ENCODE peak calls at places on chromosomes 7 and 10, in five cellular contexts. One of them, this sample, is unnamed. For H3K36me3 and H3K27me3, the result is how much of the 10 kb centered on the place peaks cover.

GRCh38 chr10:92124524-92125168 is 166.2 kb downstream of the CPEB3 start:
- DNase-seq in lower lobe of right lung: no peak
- DNase-seq in CD4-positive, CD25-positive, alpha-beta regulatory T cell: no peak
- DNase-seq in IMR-90: peak
- DNase-seq in left ventricle myocardium inferior: no peak
- DNase-seq in this sample: no peak

GRCh38 chr10:122348512-122348911 is 26.0 kb upstream of the PLEKHA1 start:
- DNase-seq in lower lobe of right lung: no peak
- DNase-seq in CD4-positive, CD25-positive, alpha-beta regulatory T cell: no peak
- DNase-seq in left ventricle myocardium inferior: no peak
- DNase-seq in IMR-90: no peak
- DNase-seq in this sample: no peak

GRCh38 chr7:131285558-131285957 is 42.1 kb upstream of the MKLN1 start:
- DNase-seq in CD4-positive, CD25-positive, alpha-beta regulatory T cell: no peak
- DNase-seq in lower lobe of right lung: no peak
- DNase-seq in IMR-90: no peak
- DNase-seq in left ventricle myocardium inferior: peak
- DNase-seq in this sample: no peak

GRCh38 chr7:134527979-134528371 is 608 bp downstream of the AKR1B10 start:
- DNase-seq in CD4-positive, CD25-positive, alpha-beta regulatory T cell: no peak
- DNase-seq in left ventricle myocardium inferior: no peak
- DNase-seq in lower lobe of right lung: no peak
- DNase-seq in IMR-90: peak
- DNase-seq in this sample: no peak

GRCh38 chr7:129698516-129699418 is 87.2 kb downstream of the NRF1 start:
- DNase-seq in IMR-90: no peak
- DNase-seq in CD4-positive, CD25-positive, alpha-beta regulatory T cell: no peak
- DNase-seq in left ventricle myocardium inferior: no peak
- DNase-seq in lower lobe of right lung: no peak
- DNase-seq in this sample: peak

GRCh38 chr10:13395540-13395939 is 47.4 kb upstream of the SEPHS1 start:
- DNase-seq in IMR-90: no peak
- DNase-seq in left ventricle myocardium inferior: no peak
- DNase-seq in lower lobe of right lung: no peak
- DNase-seq in CD4-positive, CD25-positive, alpha-beta regulatory T cell: no peak
- DNase-seq in this sample: no peak

GRCh38 chr7:107528461-107528860 is 35.3 kb downstream of the COG5 start:
- DNase-seq in CD4-positive, CD25-positive, alpha-beta regulatory T cell: no peak
- DNase-seq in left ventricle myocardium inferior: no peak
- DNase-seq in IMR-90: peak
- DNase-seq in lower lobe of right lung: no peak
- DNase-seq in this sample: no peak

GRCh38 chr10:29389493-29389892 is 100.6 kb downstream of the LYZL1 start:
- DNase-seq in CD4-positive, CD25-positive, alpha-beta regulatory T cell: no peak
- DNase-seq in lower lobe of right lung: no peak
- DNase-seq in left ventricle myocardium inferior: no peak
- DNase-seq in IMR-90: no peak
- DNase-seq in this sample: no peak

GRCh38 chr7:28328822-28329615 is 83.3 kb upstream of the CREB5 start:
- DNase-seq in IMR-90: no peak
- DNase-seq in lower lobe of right lung: no peak
- DNase-seq in left ventricle myocardium inferior: no peak
- DNase-seq in CD4-positive, CD25-positive, alpha-beta regulatory T cell: no peak
- DNase-seq in this sample: no peak

GRCh38 chr7:77690289-77690688 is 6.0 kb upstream of the RSBN1L start:
- DNase-seq in left ventricle myocardium inferior: no peak
- DNase-seq in lower lobe of right lung: no peak
- DNase-seq in IMR-90: no peak
- DNase-seq in CD4-positive, CD25-positive, alpha-beta regulatory T cell: no peak
- DNase-seq in this sample: no peak

GRCh38 chr10:11263767-11264166 is 246.1 kb downstream of the CELF2 start:
- DNase-seq in CD4-positive, CD25-positive, alpha-beta regulatory T cell: no peak
- DNase-seq in lower lobe of right lung: no peak
- DNase-seq in IMR-90: no peak
- DNase-seq in left ventricle myocardium inferior: no peak
- DNase-seq in this sample: no peak

GRCh38 chr7:132066776-132067175 is 509.5 kb downstream of the PLXNA4 start:
- DNase-seq in lower lobe of right lung: no peak
- DNase-seq in IMR-90: peak
- DNase-seq in CD4-positive, CD25-positive, alpha-beta regulatory T cell: no peak
- DNase-seq in left ventricle myocardium inferior: peak
- DNase-seq in this sample: no peak

GRCh38 chr10:60262647-60263126 is 127.0 kb downstream of the ANK3 start:
- DNase-seq in IMR-90: no peak
- DNase-seq in CD4-positive, CD25-positive, alpha-beta regulatory T cell: no peak
- DNase-seq in left ventricle myocardium inferior: no peak
- DNase-seq in lower lobe of right lung: no peak
- DNase-seq in this sample: no peak

GRCh38 chr10:21516270-21517131 is 9.0 kb downstream of the SKIDA1 start:
- DNase-seq in IMR-90: peak
- DNase-seq in lower lobe of right lung: peak
- DNase-seq in CD4-positive, CD25-positive, alpha-beta regulatory T cell: no peak
- DNase-seq in left ventricle myocardium inferior: peak
- DNase-seq in this sample: peak

GRCh38 chr10:113241966-113242365 is 291.9 kb downstream of the TCF7L2 start:
- DNase-seq in lower lobe of right lung: no peak
- DNase-seq in IMR-90: no peak
- DNase-seq in left ventricle myocardium inferior: no peak
- DNase-seq in CD4-positive, CD25-positive, alpha-beta regulatory T cell: no peak
- DNase-seq in this sample: no peak

GRCh38 chr10:44703241-44704155 is 207.6 kb upstream of the TMEM72 start:
- DNase-seq in lower lobe of right lung: no peak
- DNase-seq in IMR-90: peak
- DNase-seq in CD4-positive, CD25-positive, alpha-beta regulatory T cell: no peak
- DNase-seq in left ventricle myocardium inferior: no peak
- DNase-seq in this sample: no peak

GRCh38 chr7:16484453-16485158 is 19.1 kb upstream of the SOSTDC1 start:
- DNase-seq in CD4-positive, CD25-positive, alpha-beta regulatory T cell: no peak
- DNase-seq in IMR-90: peak
- DNase-seq in left ventricle myocardium inferior: no peak
- DNase-seq in lower lobe of right lung: no peak
- DNase-seq in this sample: peak

GRCh38 chr7:9030131-9030530 is 596.7 kb downstream of the NXPH1 start:
- DNase-seq in IMR-90: no peak
- DNase-seq in left ventricle myocardium inferior: no peak
- DNase-seq in lower lobe of right lung: no peak
- DNase-seq in CD4-positive, CD25-positive, alpha-beta regulatory T cell: no peak
- DNase-seq in this sample: no peak

GRCh38 chr7:40873248-40873647 is 738.4 kb downstream of the SUGCT start:
- DNase-seq in left ventricle myocardium inferior: no peak
- DNase-seq in CD4-positive, CD25-positive, alpha-beta regulatory T cell: no peak
- DNase-seq in lower lobe of right lung: no peak
- DNase-seq in IMR-90: no peak
- DNase-seq in this sample: no peak

GRCh38 chr7:99674995-99675742 is 4.6 kb downstream of the CYP3A5 start:
- DNase-seq in left ventricle myocardium inferior: no peak
- DNase-seq in lower lobe of right lung: no peak
- DNase-seq in CD4-positive, CD25-positive, alpha-beta regulatory T cell: no peak
- DNase-seq in IMR-90: no peak
- DNase-seq in this sample: no peak

GRCh38 chr7:157570531-157571200 is 233.9 kb downstream of the DNAJB6 start:
- DNase-seq in left ventricle myocardium inferior: no peak
- DNase-seq in IMR-90: no peak
- DNase-seq in lower lobe of right lung: no peak
- DNase-seq in CD4-positive, CD25-positive, alpha-beta regulatory T cell: no peak
- DNase-seq in this sample: no peak

GRCh38 chr7:73778801-73779389 is 8.8 kb upstream of the CLDN3 start:
- DNase-seq in lower lobe of right lung: no peak
- DNase-seq in CD4-positive, CD25-positive, alpha-beta regulatory T cell: no peak
- DNase-seq in left ventricle myocardium inferior: no peak
- DNase-seq in IMR-90: no peak
- DNase-seq in this sample: no peak

GRCh38 chr10:8037199-8037801 is 17.2 kb upstream of the GATA3 start:
- DNase-seq in IMR-90: no peak
- DNase-seq in left ventricle myocardium inferior: no peak
- DNase-seq in CD4-positive, CD25-positive, alpha-beta regulatory T cell: no peak
- DNase-seq in lower lobe of right lung: no peak
- DNase-seq in this sample: peak

GRCh38 chr10:112956631-112957350 is 6.7 kb downstream of the TCF7L2 start:
- DNase-seq in left ventricle myocardium inferior: no peak
- DNase-seq in IMR-90: no peak
- DNase-seq in CD4-positive, CD25-positive, alpha-beta regulatory T cell: no peak
- DNase-seq in lower lobe of right lung: no peak
- DNase-seq in this sample: no peak

GRCh38 chr7:21867816-21868646 is 77.7 kb downstream of the CDCA7L start:
- DNase-seq in left ventricle myocardium inferior: no peak
- DNase-seq in IMR-90: no peak
- DNase-seq in lower lobe of right lung: no peak
- DNase-seq in CD4-positive, CD25-positive, alpha-beta regulatory T cell: no peak
- DNase-seq in this sample: peak
- H3K4me3 ChIP-seq in left ventricle myocardium inferior: no peak
- H3K4me3 ChIP-seq in IMR-90: no peak
- H3K4me3 ChIP-seq in lower lobe of right lung: no peak
- H3K4me3 ChIP-seq in CD4-positive, CD25-positive, alpha-beta regulatory T cell: no peak
- H3K4me3 ChIP-seq in this sample: no peak

DNA sequence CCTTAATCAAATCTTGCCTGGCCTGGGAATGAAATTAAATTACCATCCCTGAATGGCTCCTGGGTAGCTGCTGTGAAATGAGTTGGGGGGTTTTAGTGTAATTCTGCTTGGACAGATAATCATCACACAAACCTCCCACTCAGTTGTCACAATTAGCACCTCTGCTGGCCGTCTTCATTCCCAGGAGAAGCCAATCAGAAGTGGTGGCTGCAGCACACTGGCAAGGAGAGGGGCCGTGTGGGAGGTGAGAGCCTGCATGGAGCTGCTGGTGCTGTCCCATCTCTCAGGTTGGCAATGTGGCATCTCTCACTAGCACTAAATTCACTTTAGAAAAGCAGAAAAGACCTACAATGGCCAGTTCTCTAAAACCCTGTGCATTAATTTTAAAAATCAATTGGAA is 92.5 kb downstream of the NT5C2 start:
- DNase-seq in left ventricle myocardium inferior: no peak
- DNase-seq in lower lobe of right lung: no peak
- DNase-seq in CD4-positive, CD25-positive, alpha-beta regulatory T cell: no peak
- DNase-seq in IMR-90: no peak
- DNase-seq in this sample: no peak
- H3K36me3 ChIP-seq in left ventricle myocardium inferior: half or more
- H3K36me3 ChIP-seq in lower lobe of right lung: half or more
- H3K36me3 ChIP-seq in CD4-positive, CD25-positive, alpha-beta regulatory T cell: half or more
- H3K36me3 ChIP-seq in IMR-90: under half
- H3K36me3 ChIP-seq in this sample: under half

GRCh38 chr7:121873795-121874194 is 834 bp downstream of the PTPRZ1 start:
- DNase-seq in left ventricle myocardium inferior: no peak
- DNase-seq in IMR-90: no peak
- DNase-seq in CD4-positive, CD25-positive, alpha-beta regulatory T cell: no peak
- DNase-seq in lower lobe of right lung: no peak
- DNase-seq in this sample: no peak

GRCh38 chr7:121872831-121873764 is at the start of gene PTPRZ1:
- DNase-seq in left ventricle myocardium inferior: no peak
- DNase-seq in lower lobe of right lung: peak
- DNase-seq in CD4-positive, CD25-positive, alpha-beta regulatory T cell: no peak
- DNase-seq in IMR-90: peak
- DNase-seq in this sample: peak

GRCh38 chr7:121879544-121879943 is 6.6 kb downstream of the PTPRZ1 start:
- DNase-seq in left ventricle myocardium inferior: no peak
- DNase-seq in CD4-positive, CD25-positive, alpha-beta regulatory T cell: no peak
- DNase-seq in lower lobe of right lung: no peak
- DNase-seq in IMR-90: no peak
- DNase-seq in this sample: no peak

DNA sequence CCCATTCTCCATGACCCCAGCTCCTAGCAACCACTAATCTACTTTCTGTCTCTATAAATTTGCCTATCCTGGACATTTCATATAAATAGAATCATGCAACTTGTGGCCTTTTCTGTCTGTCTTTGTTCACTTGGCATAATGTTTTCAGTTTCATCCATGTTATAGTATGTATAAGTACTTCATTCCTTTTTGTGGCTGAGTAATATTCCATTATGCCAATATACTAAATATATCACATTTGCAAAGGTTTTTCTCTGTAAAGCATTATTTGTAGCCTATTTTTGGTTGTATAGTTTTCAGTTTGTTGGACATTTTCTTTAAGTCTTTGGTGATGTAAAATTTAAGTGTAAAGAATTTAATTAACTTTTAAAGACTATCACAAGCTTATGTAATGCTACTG is 2.2 kb downstream of the PTPRZ1 start:
- DNase-seq in IMR-90: no peak
- DNase-seq in lower lobe of right lung: no peak
- DNase-seq in left ventricle myocardium inferior: no peak
- DNase-seq in CD4-positive, CD25-positive, alpha-beta regulatory T cell: no peak
- DNase-seq in this sample: no peak
- H3K27me3 ChIP-seq in IMR-90: under half
- H3K27me3 ChIP-seq in lower lobe of right lung: under half
- H3K27me3 ChIP-seq in left ventricle myocardium inferior: half or more
- H3K27me3 ChIP-seq in CD4-positive, CD25-positive, alpha-beta regulatory T cell: under half
- H3K27me3 ChIP-seq in this sample: under half

DNA sequence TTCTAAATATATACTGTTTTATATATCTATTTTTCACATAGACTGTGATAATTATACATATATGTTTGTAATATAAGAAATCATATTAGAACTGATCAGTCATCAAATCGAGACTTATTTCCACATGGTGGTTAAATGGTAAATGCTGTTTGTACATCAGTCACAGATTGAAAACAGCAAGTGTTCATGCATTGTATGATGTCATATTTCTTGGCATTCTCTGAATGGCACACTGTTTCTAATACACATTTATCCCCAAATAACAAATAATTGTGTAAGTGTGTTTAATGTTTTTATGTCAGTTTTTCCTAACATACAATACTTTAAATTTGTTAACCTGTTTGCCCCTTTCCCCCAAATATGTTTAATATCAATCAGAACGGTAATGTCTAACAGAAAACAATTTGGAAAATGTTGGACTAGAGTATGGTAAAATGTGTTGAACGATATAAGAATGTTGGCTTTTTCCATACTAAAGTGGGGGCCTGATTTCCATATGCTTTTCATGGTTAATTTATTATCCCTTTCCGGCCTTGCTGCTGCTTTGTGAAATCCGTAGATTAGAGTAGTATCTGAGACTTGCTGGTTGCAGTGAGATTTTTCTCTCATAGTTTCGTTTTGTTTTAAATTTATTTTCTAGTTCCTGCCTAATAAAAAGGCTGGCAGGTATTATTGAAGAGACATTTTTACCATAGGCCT is 23.6 kb downstream of the RAB18 start:
- DNase-seq in CD4-positive, CD25-positive, alpha-beta regulatory T cell: no peak
- DNase-seq in lower lobe of right lung: no peak
- DNase-seq in IMR-90: no peak
- DNase-seq in left ventricle myocardium inferior: no peak
- DNase-seq in this sample: no peak
- H3K4me3 ChIP-seq in CD4-positive, CD25-positive, alpha-beta regulatory T cell: no peak
- H3K4me3 ChIP-seq in lower lobe of right lung: no peak
- H3K4me3 ChIP-seq in IMR-90: no peak
- H3K4me3 ChIP-seq in left ventricle myocardium inferior: no peak
- H3K4me3 ChIP-seq in this sample: no peak

GRCh38 chr10:109915566-109915965 is 7.7 kb downstream of the XPNPEP1 start:
- DNase-seq in IMR-90: no peak
- DNase-seq in lower lobe of right lung: no peak
- DNase-seq in left ventricle myocardium inferior: no peak
- DNase-seq in CD4-positive, CD25-positive, alpha-beta regulatory T cell: no peak
- DNase-seq in this sample: no peak

GRCh38 chr10:109911903-109912302 is 11.4 kb downstream of the XPNPEP1 start:
- DNase-seq in IMR-90: no peak
- DNase-seq in CD4-positive, CD25-positive, alpha-beta regulatory T cell: no peak
- DNase-seq in lower lobe of right lung: no peak
- DNase-seq in left ventricle myocardium inferior: no peak
- DNase-seq in this sample: no peak

GRCh38 chr10:109913351-109913902 is 9.9 kb downstream of the XPNPEP1 start:
- DNase-seq in lower lobe of right lung: no peak
- DNase-seq in IMR-90: no peak
- DNase-seq in CD4-positive, CD25-positive, alpha-beta regulatory T cell: no peak
- DNase-seq in left ventricle myocardium inferior: no peak
- DNase-seq in this sample: no peak

GRCh38 chr10:109914966-109915365 is 8.3 kb downstream of the XPNPEP1 start:
- DNase-seq in CD4-positive, CD25-positive, alpha-beta regulatory T cell: no peak
- DNase-seq in lower lobe of right lung: no peak
- DNase-seq in left ventricle myocardium inferior: no peak
- DNase-seq in IMR-90: peak
- DNase-seq in this sample: no peak

GRCh38 chr10:109912335-109913282 is 10.7 kb downstream of the XPNPEP1 start:
- DNase-seq in lower lobe of right lung: no peak
- DNase-seq in IMR-90: peak
- DNase-seq in CD4-positive, CD25-positive, alpha-beta regulatory T cell: no peak
- DNase-seq in left ventricle myocardium inferior: no peak
- DNase-seq in this sample: no peak
- H3K36me3 ChIP-seq in lower lobe of right lung: under half
- H3K36me3 ChIP-seq in IMR-90: under half
- H3K36me3 ChIP-seq in CD4-positive, CD25-positive, alpha-beta regulatory T cell: under half
- H3K36me3 ChIP-seq in left ventricle myocardium inferior: under half
- H3K36me3 ChIP-seq in this sample: under half